ENCODE peak calls at places on chromosome 22, in nine cellular contexts. A is neural crest cell; T is skeletal muscle cell; H is osteoblast; J is stimulated activated CD4-positive, alpha-beta T cell treated with anti-CD3 and anti-CD28 coated beads, Interleukin-4, amount 100 ng/mL, for 1 hour; B is stimulated activated CD8-positive, alpha-beta memory T cell treated with anti-CD3 and anti-CD28 coated beads, Interleukin-15, amount 100 ng/mL, for 4 hours; L is NCI-H1105 treated with DMSO at 0.1 percent for 48 hours; G is activated CD4-positive, alpha-beta T cell treated with anti-CD3 and anti-CD28 coated beads, Interleukin-2, amount 10 ng/mL, durations not matched to agents 7 days and 5 days; Z is NCI-H1694. F is an unnamed sample.

GRCh38 chr22:25700996-25701815 is 40.8 kb upstream of the MYO18B start:
- DNase-seq in T (peak; percentile 67), J (no peak), L (no peak), H (no peak), G (no peak), B (no peak), A (no peak), Z (peak; percentile 11), F (no peak)

GRCh38 chr22:29700949-29701927 is 18.6 kb upstream of the CABP7 start:
- DNase-seq in A (no peak), T (no peak), L (peak; percentile 60), J (no peak), B (no peak), G (peak; percentile 42), H (peak; percentile 65), Z (no peak), F (no peak)

GRCh38 chr22:41952713-41953112 is 763 bp downstream of the SMIM45 start:
- DNase-seq in L (no peak), T (no peak), A (no peak), B (no peak), H (no peak), G (no peak), J (no peak), Z (no peak), F (no peak)

GRCh38 chr22:20436309-20437252 is 1.0 kb downstream of the SCARF2 start:
- DNase-seq in L (no peak), T (no peak), B (no peak), G (no peak), H (peak; percentile 99), A (no peak), J (peak; percentile 35), Z (no peak), F (no peak)

GRCh38 chr22:36117053-36117554 is 43.5 kb downstream of the APOL3 start:
- DNase-seq in L (peak; percentile 3), G (no peak), Z (no peak), J (no peak), A (no peak), T (no peak), B (no peak), H (no peak), F (no peak)

GRCh38 chr22:47207387-47207786 is 444.9 kb downstream of the TBC1D22A start:
- DNase-seq in H (no peak), G (no peak), J (no peak), B (no peak), A (no peak), Z (no peak), T (no peak), L (no peak), F (no peak)

GRCh38 chr22:30296851-30297250 is 7.5 kb upstream of the CASTOR1 start:
- DNase-seq in B (no peak), L (no peak), T (no peak), J (no peak), A (no peak), Z (no peak), H (no peak), G (no peak), F (no peak)

GRCh38 chr22:37267128-37267587 is 15.2 kb upstream of the CYTH4 start:
- DNase-seq in L (peak; percentile 28), H (peak; percentile 86), G (peak; percentile 74), J (peak; percentile 71), Z (peak; percentile 28), B (no peak), A (peak; percentile 76), T (no peak), F (no peak)